ENCODE peak calls at places on chromosome 19, in four cellular contexts. L, R, N and Z are unnamed samples.

GRCh38 chr19:14005381-14006084 is 587 bp downstream of the RFX1 start:
- DNase-seq in N (peak), L (peak), R (peak), Z (no peak)

GRCh38 chr19:1856698-1857603 is 6.4 kb downstream of the KLF16 start:
- DNase-seq in L (peak), R (peak), N (peak), Z (no peak)

GRCh38 chr19:17035842-17036424 is 9.3 kb upstream of the CPAMD8 start:
- DNase-seq in L (no peak), R (no peak), N (no peak), Z (no peak)

GRCh38 chr19:489418-490196 is 6.7 kb upstream of the MADCAM1 start:
- DNase-seq in R (no peak), N (peak), L (no peak), Z (no peak)

GRCh38 chr19:6719540-6719861 is 949 bp downstream of the C3 start:
- DNase-seq in R (no peak), N (no peak), L (no peak), Z (no peak)

GRCh38 chr19:43439183-43440063 is 24.7 kb downstream of the TEX101 start:
- DNase-seq in R (no peak), N (no peak), L (no peak), Z (no peak)

GRCh38 chr19:16262618-16263017 is 62.0 kb upstream of the KLF2 start:
- DNase-seq in N (peak), R (no peak), L (no peak), Z (no peak)

GRCh38 chr19:35559781-35560180 is 3.7 kb downstream of the ATP4A start:
- DNase-seq in L (no peak), N (no peak), R (no peak), Z (no peak)

GRCh38 chr19:1070931-1071791 is 4.2 kb downstream of the ARHGAP45 start:
- DNase-seq in N (peak), L (no peak), R (no peak), Z (no peak)

GRCh38 chr19:14507704-14508246 is 10.4 kb downstream of the DNAJB1 start:
- DNase-seq in N (no peak), R (no peak), L (no peak), Z (no peak)

GRCh38 chr19:29389495-29389894 is 136.3 kb upstream of the VSTM2B start:
- DNase-seq in N (no peak), L (no peak), R (no peak), Z (no peak)

GRCh38 chr19:1063909-1064660 is 2.9 kb upstream of the ARHGAP45 start:
- DNase-seq in N (no peak), R (no peak), L (no peak), Z (no peak)

GRCh38 chr19:15445807-15446376 is 3.9 kb downstream of the WIZ start:
- DNase-seq in L (no peak), R (no peak), N (no peak), Z (no peak)

GRCh38 chr19:39065928-39066327 is 18.2 kb upstream of the ACP7 start:
- DNase-seq in N (no peak), R (no peak), L (no peak), Z (no peak)

GRCh38 chr19:1855040-1855827 is 7.0 kb upstream of the REXO1 start:
- DNase-seq in N (peak), L (peak), R (no peak), Z (peak)

GRCh38 chr19:13104848-13105646 is 2.4 kb upstream of the LYL1 start:
- DNase-seq in N (no peak), L (no peak), R (no peak), Z (no peak)

GRCh38 chr19:49447485-49448431 is 3.9 kb downstream of the PIH1D1 start:
- DNase-seq in N (peak), R (no peak), L (no peak), Z (no peak)

GRCh38 chr19:39858541-39858940 is 12.4 kb upstream of the FBL start:
- DNase-seq in N (no peak), L (no peak), R (no peak), Z (no peak)

GRCh38 chr19:45251452-45252354 is 632 bp downstream of the MARK4 start:
- DNase-seq in L (no peak), R (no peak), N (peak), Z (no peak)
- TF ChIP-seq CTCF in L (no peak), R (no peak), N (peak), Z (no peak)

GRCh38 chr19:47540748-47541147 is 25.9 kb upstream of the NAPA start:
- DNase-seq in R (no peak), L (no peak), N (no peak), Z (no peak)
- TF ChIP-seq CTCF in R (no peak), L (no peak), N (peak), Z (peak)

GRCh38 chr19:3275583-3276340 is 51.3 kb downstream of the CELF5 start:
- DNase-seq in L (peak), R (peak), N (peak), Z (peak)
- TF ChIP-seq CTCF in L (no peak), R (no peak), N (peak), Z (no peak)

DNA sequence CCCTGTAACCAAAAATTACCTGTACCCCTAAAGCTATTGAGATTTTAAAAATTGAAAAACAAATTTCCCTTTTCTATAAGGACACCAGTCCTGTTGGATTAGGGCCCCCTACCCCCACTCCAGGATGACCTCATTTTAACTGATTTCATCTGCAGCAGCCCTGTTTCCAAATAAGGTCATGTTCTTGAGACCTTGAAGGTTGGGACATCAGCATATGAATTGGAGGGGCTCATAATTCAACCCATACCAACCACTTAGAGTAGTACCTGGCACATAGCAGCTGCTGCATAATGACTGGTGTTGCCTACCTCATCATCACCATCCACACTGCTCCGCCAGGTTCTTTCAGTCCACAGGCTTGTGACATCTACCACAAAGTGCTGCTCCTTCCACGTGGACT is 17.6 kb downstream of the ZNF71 start:
- DNase-seq in L (no peak), R (no peak), N (no peak), Z (no peak)
- TF ChIP-seq CTCF in L (no peak), R (no peak), N (no peak), Z (no peak)

DNA sequence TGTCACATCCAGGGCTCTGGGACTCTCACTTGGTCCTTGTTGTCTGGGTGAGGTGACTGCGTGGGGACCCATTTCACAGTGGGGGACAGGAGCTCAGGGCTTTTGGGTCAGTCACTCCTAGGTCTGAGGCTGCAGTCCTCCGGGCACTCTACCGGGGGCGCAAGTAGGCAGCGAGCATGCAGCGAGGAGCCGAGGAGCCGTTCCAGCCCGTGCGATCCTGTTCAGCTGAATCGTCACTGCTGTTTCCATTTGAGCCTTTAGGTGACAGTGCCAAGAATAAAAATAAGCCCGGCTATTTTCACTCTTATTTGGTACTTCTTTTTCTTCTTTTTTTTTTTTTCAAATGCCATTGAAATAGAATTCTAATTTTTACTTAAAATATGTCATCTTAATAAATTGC is 126.5 kb downstream of the ZNF536 start:
- DNase-seq in R (no peak), N (no peak), L (no peak), Z (no peak)
- TF ChIP-seq CTCF in R (no peak), N (no peak), L (no peak), Z (no peak)

GRCh38 chr19:18589380-18590272 is 1.0 kb downstream of the REX1BD start:
- DNase-seq in N (peak), L (peak), R (no peak), Z (no peak)
- TF ChIP-seq CTCF in N (no peak), L (no peak), R (no peak), Z (no peak)

GRCh38 chr19:10151521-10151920 is 31.8 kb upstream of the EIF3G start:
- DNase-seq in R (no peak), L (no peak), N (no peak), Z (no peak)
- TF ChIP-seq CTCF in R (no peak), L (no peak), N (no peak), Z (no peak)

DNA sequence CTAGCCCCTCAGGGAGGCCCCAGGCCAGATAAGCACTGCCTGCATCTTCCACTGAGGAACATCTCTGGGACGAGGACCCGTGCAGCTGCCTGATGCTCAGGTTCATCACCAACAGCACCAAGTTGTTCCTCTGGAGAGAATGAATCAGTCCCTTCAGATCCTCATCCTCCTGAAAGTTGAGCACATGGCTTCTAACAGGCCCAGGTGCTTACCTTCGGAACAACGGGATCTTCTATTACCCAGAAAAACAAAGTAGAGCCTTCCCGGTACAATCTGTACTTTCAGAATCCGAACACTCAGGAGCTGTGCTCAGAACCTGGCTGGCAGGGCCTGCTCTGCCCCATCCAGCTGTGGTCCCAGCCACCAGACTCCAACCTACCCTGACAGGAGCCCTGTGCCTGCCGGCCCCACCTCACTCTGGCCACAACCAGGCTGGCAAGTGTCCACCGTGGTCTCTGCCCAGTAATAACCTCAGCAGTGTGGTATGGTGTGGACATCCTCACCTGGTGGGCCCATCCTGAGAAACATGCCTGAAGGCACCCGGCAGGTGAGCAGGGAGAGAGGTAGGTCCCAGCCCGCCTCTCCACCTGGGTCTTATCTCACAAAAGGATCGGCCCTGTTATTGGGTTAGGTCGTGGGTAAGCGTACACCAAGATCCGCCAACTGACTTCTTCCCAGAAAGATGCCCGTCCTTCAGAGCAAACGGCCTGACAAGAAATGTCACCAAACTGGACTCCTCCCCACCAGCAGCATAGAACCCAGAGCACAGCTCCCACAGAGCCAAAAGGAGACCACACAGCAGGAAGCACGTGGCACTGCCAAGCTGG is 34.1 kb downstream of the ELL start:
- DNase-seq in L (no peak), N (no peak), R (no peak), Z (no peak)
- TF ChIP-seq CTCF in L (no peak), N (no peak), R (no peak), Z (no peak)

GRCh38 chr19:41617941-41618730 is 8.7 kb downstream of the CEACAM4 start:
- DNase-seq in L (no peak), R (no peak), N (no peak), Z (no peak)

GRCh38 chr19:41620171-41620570 is 6.7 kb downstream of the CEACAM4 start:
- DNase-seq in R (no peak), N (no peak), L (no peak), Z (no peak)

GRCh38 chr19:41619018-41619571 is 7.8 kb downstream of the CEACAM4 start:
- DNase-seq in R (no peak), N (no peak), L (no peak), Z (no peak)

GRCh38 chr19:41615207-41615606 is 11.7 kb downstream of the CEACAM4 start:
- DNase-seq in R (no peak), L (no peak), N (no peak), Z (no peak)

GRCh38 chr19:41616785-41617621 is 9.9 kb downstream of the CEACAM4 start:
- DNase-seq in R (no peak), L (no peak), N (no peak), Z (no peak)
- TF ChIP-seq CTCF in R (no peak), L (no peak), N (no peak), Z (no peak)